ENCODE peak calls at places on chromosomes 16 and 17, in nine cellular contexts. I is ACHN, Q is NCI-H1092 treated with DMSO at 0.1 percent for 48 hours, W is epithelial cell of esophagus, Z is breast epithelium, R is LoVo, V is T-helper 17 cell, P is progenitor cell of endocrine pancreas, B is RPMI8226. A is an unnamed sample.

GRCh38 chr17:57868775-57869598 is 19.1 kb upstream of the MRPS23 start:
- DNase-seq in B (no peak), Z (no peak), V (no peak), I (no peak), W (no peak), Q (no peak), R (no peak), P (no peak), A (no peak)

GRCh38 chr16:27169511-27170071 is 33.7 kb upstream of the KDM8 start:
- DNase-seq in R (no peak), Z (no peak), I (peak; percentile 33), W (peak; percentile 81), B (peak; percentile 75), Q (peak; percentile 42), P (no peak), V (peak; percentile 55), A (peak; percentile 32)

GRCh38 chr17:65459667-65460415 is 101.6 kb downstream of the AXIN2 start:
- DNase-seq in V (no peak), Z (no peak), R (no peak), Q (no peak), I (no peak), W (no peak), P (no peak), B (peak; percentile 28), A (no peak)

GRCh38 chr17:1462164-1463112 is 6.4 kb upstream of the CRK start:
- DNase-seq in V (no peak), I (no peak), R (no peak), P (no peak), Z (no peak), W (no peak), B (peak; percentile 4), Q (no peak), A (no peak)

GRCh38 chr16:19223235-19223847 is 55.3 kb downstream of the SYT17 start:
- DNase-seq in W (no peak), R (peak; percentile 42), B (peak; percentile 64), V (no peak), Q (no peak), P (no peak), Z (no peak), I (peak; percentile 61), A (no peak)

GRCh38 chr16:77213542-77214108 is 14.4 kb downstream of the SYCE1L start:
- DNase-seq in P (no peak), Z (peak; percentile 78), W (peak; percentile 95), V (no peak), B (no peak), R (peak; percentile 71), Q (peak; percentile 16), I (peak; percentile 99), A (no peak)

GRCh38 chr17:16319969-16320368 is 33.3 kb downstream of the CENPV start:
- DNase-seq in Z (no peak), B (no peak), I (no peak), P (no peak), W (no peak), V (no peak), Q (no peak), R (no peak), A (no peak)

GRCh38 chr16:71504901-71505300 is 15.8 kb upstream of the ZNF19 start:
- DNase-seq in R (no peak), Z (no peak), W (peak; percentile 79), B (no peak), V (no peak), P (no peak), I (no peak), Q (no peak), A (no peak)

A was measured in right lobe of liver.